ENCODE peak calls at places on chromosomes 12 and 14, in ten cellular contexts. J, M, P, B, L, E, X, V, Y and T are unnamed samples.

GRCh38 chr12:45122776-45123380 is 72.0 kb upstream of the DBX2 start:
- DNase-seq in J (no peak), P (no peak), E (peak), L (no peak), M (peak), B (no peak), Y (peak), V (no peak), X (no peak), T (peak)

GRCh38 chr12:65155784-65156183 is 13.6 kb upstream of the LEMD3 start:
- DNase-seq in B (no peak), X (no peak), V (no peak), Y (no peak), E (no peak), L (no peak), J (no peak), M (no peak), P (no peak), T (no peak)

GRCh38 chr12:41188058-41188840 is at the start of gene PDZRN4:
- DNase-seq in Y (no peak), L (no peak), E (peak), J (peak), V (no peak), P (no peak), B (no peak), X (no peak), M (no peak), T (no peak)

GRCh38 chr14:104803916-104804371 is 3.0 kb downstream of the ZBTB42 start:
- DNase-seq in P (no peak), Y (no peak), M (peak), X (no peak), E (no peak), V (no peak), L (no peak), J (no peak), B (peak), T (no peak)

GRCh38 chr14:101459392-101459900 is 101.8 kb upstream of the DIO3 start:
- DNase-seq in M (no peak), E (no peak), J (peak), B (no peak), V (no peak), Y (no peak), X (no peak), L (no peak), P (no peak), T (no peak)

GRCh38 chr12:6276247-6276887 is 34.1 kb upstream of the PLEKHG6 start:
- DNase-seq in Y (no peak), M (no peak), P (no peak), X (no peak), V (no peak), L (no peak), J (no peak), B (no peak), E (no peak), T (no peak)

GRCh38 chr12:27869567-27869966 is 89.5 kb upstream of the MANSC4 start:
- DNase-seq in X (no peak), E (no peak), V (no peak), M (no peak), P (no peak), B (no peak), Y (no peak), J (no peak), L (no peak), T (no peak)

GRCh38 chr12:64650762-64651161 is 40.5 kb downstream of the RASSF3 start:
- DNase-seq in X (no peak), L (no peak), P (no peak), B (no peak), Y (no peak), E (peak), M (peak), V (no peak), J (no peak), T (no peak)

GRCh38 chr12:72349491-72349890 is 77.3 kb downstream of the TRHDE start:
- DNase-seq in E (no peak), J (no peak), Y (no peak), L (no peak), P (no peak), M (no peak), V (no peak), B (no peak), X (no peak), T (no peak)

GRCh38 chr12:77686760-77687159 is 143.9 kb upstream of the NAV3 start:
- DNase-seq in Y (no peak), V (no peak), M (peak), E (no peak), L (no peak), B (no peak), X (no peak), P (no peak), J (no peak), T (no peak)

GRCh38 chr12:43151406-43152080 is 400.5 kb downstream of the ADAMTS20 start:
- DNase-seq in M (no peak), J (no peak), X (no peak), V (no peak), E (no peak), L (no peak), B (no peak), P (no peak), Y (no peak), T (no peak)

GRCh38 chr12:24778486-24779304 is 170.2 kb downstream of the BCAT1 start:
- DNase-seq in J (no peak), E (peak), X (no peak), M (peak), B (peak), Y (peak), V (no peak), P (no peak), L (no peak), T (peak)

GRCh38 chr12:66941150-66941549 is 262.3 kb upstream of the GRIP1 start:
- DNase-seq in X (no peak), M (no peak), V (no peak), P (no peak), Y (no peak), L (no peak), B (no peak), J (no peak), E (no peak), T (no peak)

GRCh38 chr12:113667095-113667494 is 195.4 kb upstream of the LHX5 start:
- DNase-seq in L (no peak), V (no peak), E (no peak), X (no peak), J (no peak), Y (no peak), B (no peak), M (no peak), P (no peak), T (no peak)

GRCh38 chr14:69008411-69008810 is 29.3 kb upstream of the ACTN1 start:
- DNase-seq in L (no peak), Y (no peak), P (no peak), M (peak), X (no peak), V (no peak), B (no peak), E (no peak), J (no peak), T (no peak)

GRCh38 chr14:105328070-105328677 is 13.6 kb downstream of the PACS2 start:
- DNase-seq in L (no peak), J (no peak), V (no peak), E (no peak), Y (no peak), P (no peak), B (no peak), M (no peak), X (no peak), T (no peak)

GRCh38 chr12:32170437-32170998 is 63.9 kb downstream of the BICD1 start:
- DNase-seq in J (no peak), B (no peak), X (no peak), P (no peak), L (no peak), E (no peak), M (no peak), Y (no peak), V (no peak), T (no peak)

GRCh38 chr12:26818201-26818600 is 14.8 kb downstream of the ITPR2 start:
- DNase-seq in P (no peak), Y (no peak), X (no peak), M (no peak), B (no peak), V (no peak), L (no peak), J (no peak), E (no peak), T (no peak)

GRCh38 chr14:97866664-97867063 is 1069.5 kb downstream of the VRK1 start:
- DNase-seq in L (no peak), V (no peak), M (no peak), P (no peak), Y (no peak), E (no peak), X (no peak), J (no peak), B (no peak), T (no peak)

GRCh38 chr12:104790296-104791125 is 167.6 kb downstream of the SLC41A2 start:
- DNase-seq in B (no peak), P (peak), V (no peak), L (no peak), Y (peak), X (peak), M (no peak), J (peak), E (peak), T (no peak)

GRCh38 chr12:27870939-27871338 is 90.9 kb upstream of the MANSC4 start:
- DNase-seq in P (no peak), M (peak), V (no peak), B (no peak), J (no peak), Y (no peak), E (no peak), L (no peak), X (no peak), T (peak)

GRCh38 chr12:130813949-130814348 is 25.1 kb downstream of the STX2 start:
- DNase-seq in Y (no peak), P (no peak), M (no peak), B (no peak), J (no peak), X (no peak), L (no peak), V (no peak), E (no peak), T (no peak)

GRCh38 chr14:37131205-37131604 is 41.2 kb downstream of the SLC25A21 start:
- DNase-seq in Y (no peak), L (no peak), V (no peak), M (no peak), B (no peak), X (no peak), J (no peak), E (no peak), P (no peak), T (no peak)

GRCh38 chr14:76006253-76006652 is 20.7 kb downstream of the IFT43 start:
- DNase-seq in P (no peak), L (no peak), B (no peak), X (no peak), V (no peak), J (no peak), Y (no peak), E (no peak), M (no peak), T (no peak)

GRCh38 chr14:45252356-45253069 is 489 bp downstream of the MIS18BP1 start:
- DNase-seq in P (no peak), M (peak), Y (peak), B (no peak), J (peak), V (no peak), E (peak), X (no peak), L (no peak), T (peak)

GRCh38 chr14:33940561-33941011 is 10.3 kb downstream of the EGLN3 start:
- DNase-seq in P (no peak), B (no peak), V (no peak), E (no peak), X (no peak), L (no peak), J (no peak), M (no peak), Y (no peak), T (no peak)